ENCODE peak calls at places on chromosomes 2 and 18, in ten cellular contexts. A is neural crest cell; T is stimulated activated CD4-positive, alpha-beta T cell treated with anti-CD3 and anti-CD28 coated beads, Interleukin-15, amount 100 ng/mL, for 1 hour; Z is GOT3; H is lower leg skin; B is mucosa of gallbladder; D is heart right ventricle; E is anterior cingulate cortex; I is transverse colon; U is NCI-H774. O is an unnamed sample.

GRCh38 chr18:31616586-31616985 is 24.9 kb downstream of the TTR start:
- DNase-seq in A (no peak), T (no peak), Z (no peak), H (no peak), B (no peak), D (no peak), E (no peak), I (no peak), U (no peak), O (no peak)

GRCh38 chr2:218073185-218073584 is 4.1 kb downstream of the RUFY4 start:
- DNase-seq in A (no peak), T (no peak), Z (no peak), H (no peak), B (no peak), D (no peak), E (no peak), I (no peak), U (no peak), O (no peak)

GRCh38 chr2:50535971-50536759 is 495.8 kb downstream of the NRXN1 start:
- DNase-seq in A (peak), T (no peak), Z (no peak), H (no peak), B (no peak), D (no peak), E (no peak), I (no peak), U (no peak), O (peak)

GRCh38 chr2:51000849-51001617 is 30.9 kb downstream of the NRXN1 start:
- DNase-seq in A (no peak), T (no peak), Z (no peak), H (no peak), B (no peak), D (no peak), E (no peak), I (no peak), U (no peak), O (no peak)

GRCh38 chr2:111670776-111671175 is 213.2 kb downstream of the ANAPC1 start:
- DNase-seq in A (no peak), T (no peak), Z (no peak), H (peak), B (no peak), D (no peak), E (no peak), I (no peak), U (no peak), O (no peak)

GRCh38 chr2:180222642-180223041 is 215.5 kb upstream of the CWC22 start:
- DNase-seq in A (no peak), T (no peak), Z (no peak), H (peak), B (peak), D (no peak), E (no peak), I (no peak), U (no peak), O (no peak)

GRCh38 chr2:19035238-19035637 is 323.2 kb downstream of the OSR1 start:
- DNase-seq in A (no peak), T (no peak), Z (no peak), H (peak), B (peak), D (peak), E (no peak), I (no peak), U (no peak), O (no peak)

GRCh38 chr2:171956135-171956830 is 34.0 kb downstream of the HAT1 start:
- DNase-seq in A (no peak), T (no peak), Z (no peak), H (no peak), B (no peak), D (no peak), E (no peak), I (no peak), U (no peak), O (peak)

GRCh38 chr2:160538559-160539355 is 45.1 kb upstream of the RBMS1 start:
- DNase-seq in A (no peak), T (no peak), Z (no peak), H (no peak), B (no peak), D (peak), E (no peak), I (no peak), U (no peak), O (no peak)

GRCh38 chr18:76795981-76796380 is 26.4 kb upstream of the ZNF236 start:
- DNase-seq in A (no peak), T (no peak), Z (no peak), H (no peak), B (no peak), D (no peak), E (no peak), I (no peak), U (no peak), O (peak)

GRCh38 chr2:27322301-27322765 is 564 bp downstream of the MPV17 start:
- DNase-seq in A (no peak), T (no peak), Z (no peak), H (no peak), B (no peak), D (no peak), E (no peak), I (peak), U (no peak), O (peak)

GRCh38 chr2:166239548-166239947 is 111.7 kb upstream of the SCN1A start:
- DNase-seq in A (no peak), T (no peak), Z (no peak), H (no peak), B (no peak), D (no peak), E (no peak), I (no peak), U (no peak), O (no peak)

GRCh38 chr18:2908946-2909335 is 62.1 kb downstream of the EMILIN2 start:
- DNase-seq in A (no peak), T (no peak), Z (no peak), H (no peak), B (no peak), D (no peak), E (no peak), I (no peak), U (no peak), O (no peak)

GRCh38 chr18:48454146-48454796 is 45.1 kb upstream of the ZBTB7C start:
- DNase-seq in A (no peak), T (no peak), Z (no peak), H (no peak), B (no peak), D (no peak), E (no peak), I (no peak), U (no peak), O (no peak)

GRCh38 chr2:85930129-85931124 is 41.6 kb upstream of the ST3GAL5 start:
- DNase-seq in A (no peak), T (no peak), Z (no peak), H (no peak), B (no peak), D (no peak), E (no peak), I (no peak), U (no peak), O (no peak)

GRCh38 chr2:142871396-142871795 is 6.1 kb upstream of the KYNU start:
- DNase-seq in A (no peak), T (no peak), Z (no peak), H (no peak), B (no peak), D (no peak), E (no peak), I (no peak), U (no peak), O (no peak)

GRCh38 chr2:38045811-38046210 is 30.1 kb downstream of the CYP1B1 start:
- DNase-seq in A (no peak), T (no peak), Z (no peak), H (no peak), B (no peak), D (no peak), E (no peak), I (no peak), U (no peak), O (no peak)

O was measured in erythroblast.